ENCODE peak calls at places on chromosomes 1 and 21, in ten cellular contexts. One of them, this sample, is unnamed.

GRCh38 chr1:194361374-194362131 is 1175.1 kb upstream of the B3GALT2 start:
- DNase-seq in mesendoderm: no peak
- DNase-seq in NCI-H345: no peak
- DNase-seq in stimulated activated CD4-positive, alpha-beta T cell treated with anti-CD3 and anti-CD28 coated beads, Interleukin-4, amount 100 ng/mL, for 48 hours: no peak
- DNase-seq in endothelial cell: no peak
- DNase-seq in activated CD8-positive, alpha-beta memory T cell treated with anti-CD3 and anti-CD28 coated beads for 48 hours: no peak
- DNase-seq in H1: no peak
- DNase-seq in heart right ventricle: no peak
- DNase-seq in AML-193: no peak
- DNase-seq in neural crest cell: no peak
- DNase-seq in this sample: no peak

GRCh38 chr1:84344286-84344685 is 42.8 kb downstream of the SAMD13 start:
- DNase-seq in mesendoderm: peak; percentile 10
- DNase-seq in NCI-H345: no peak
- DNase-seq in stimulated activated CD4-positive, alpha-beta T cell treated with anti-CD3 and anti-CD28 coated beads, Interleukin-4, amount 100 ng/mL, for 48 hours: no peak
- DNase-seq in endothelial cell: no peak
- DNase-seq in activated CD8-positive, alpha-beta memory T cell treated with anti-CD3 and anti-CD28 coated beads for 48 hours: no peak
- DNase-seq in H1: no peak
- DNase-seq in heart right ventricle: no peak
- DNase-seq in AML-193: no peak
- DNase-seq in neural crest cell: no peak
- DNase-seq in this sample: no peak

GRCh38 chr1:228487336-228488106 is at the start of gene RNF187:
- DNase-seq in mesendoderm: no peak
- DNase-seq in NCI-H345: no peak
- DNase-seq in stimulated activated CD4-positive, alpha-beta T cell treated with anti-CD3 and anti-CD28 coated beads, Interleukin-4, amount 100 ng/mL, for 48 hours: peak; percentile 22
- DNase-seq in endothelial cell: peak; percentile 92
- DNase-seq in activated CD8-positive, alpha-beta memory T cell treated with anti-CD3 and anti-CD28 coated beads for 48 hours: no peak
- DNase-seq in H1: peak; percentile 95
- DNase-seq in heart right ventricle: peak; percentile 95
- DNase-seq in AML-193: no peak
- DNase-seq in neural crest cell: peak; percentile 92
- DNase-seq in this sample: peak; percentile 48

GRCh38 chr1:186540521-186540920 is 79.6 kb upstream of the PDC start:
- DNase-seq in mesendoderm: no peak
- DNase-seq in NCI-H345: no peak
- DNase-seq in stimulated activated CD4-positive, alpha-beta T cell treated with anti-CD3 and anti-CD28 coated beads, Interleukin-4, amount 100 ng/mL, for 48 hours: no peak
- DNase-seq in endothelial cell: no peak
- DNase-seq in activated CD8-positive, alpha-beta memory T cell treated with anti-CD3 and anti-CD28 coated beads for 48 hours: no peak
- DNase-seq in H1: no peak
- DNase-seq in heart right ventricle: no peak
- DNase-seq in AML-193: no peak
- DNase-seq in neural crest cell: no peak
- DNase-seq in this sample: no peak

GRCh38 chr1:234507626-234508387 is 28.8 kb upstream of the TARBP1 start:
- DNase-seq in mesendoderm: peak; percentile 37
- DNase-seq in NCI-H345: no peak
- DNase-seq in stimulated activated CD4-positive, alpha-beta T cell treated with anti-CD3 and anti-CD28 coated beads, Interleukin-4, amount 100 ng/mL, for 48 hours: no peak
- DNase-seq in endothelial cell: no peak
- DNase-seq in activated CD8-positive, alpha-beta memory T cell treated with anti-CD3 and anti-CD28 coated beads for 48 hours: no peak
- DNase-seq in H1: no peak
- DNase-seq in heart right ventricle: no peak
- DNase-seq in AML-193: no peak
- DNase-seq in neural crest cell: no peak
- DNase-seq in this sample: no peak

GRCh38 chr21:44550807-44551206 is 498 bp downstream of the KRTAP10-2 start:
- DNase-seq in mesendoderm: no peak
- DNase-seq in NCI-H345: no peak
- DNase-seq in stimulated activated CD4-positive, alpha-beta T cell treated with anti-CD3 and anti-CD28 coated beads, Interleukin-4, amount 100 ng/mL, for 48 hours: no peak
- DNase-seq in endothelial cell: no peak
- DNase-seq in activated CD8-positive, alpha-beta memory T cell treated with anti-CD3 and anti-CD28 coated beads for 48 hours: no peak
- DNase-seq in H1: no peak
- DNase-seq in heart right ventricle: no peak
- DNase-seq in AML-193: no peak
- DNase-seq in neural crest cell: no peak
- DNase-seq in this sample: no peak

GRCh38 chr1:175742790-175743459 is 470 bp downstream of the TNR start:
- DNase-seq in mesendoderm: peak; percentile 91
- DNase-seq in NCI-H345: peak; percentile 42
- DNase-seq in stimulated activated CD4-positive, alpha-beta T cell treated with anti-CD3 and anti-CD28 coated beads, Interleukin-4, amount 100 ng/mL, for 48 hours: no peak
- DNase-seq in endothelial cell: peak; percentile 45
- DNase-seq in activated CD8-positive, alpha-beta memory T cell treated with anti-CD3 and anti-CD28 coated beads for 48 hours: no peak
- DNase-seq in H1: peak; percentile 59
- DNase-seq in heart right ventricle: no peak
- DNase-seq in AML-193: peak; percentile 17
- DNase-seq in neural crest cell: peak; percentile 6
- DNase-seq in this sample: no peak

GRCh38 chr21:42221581-42222345 is 2.8 kb downstream of the ABCG1 start:
- DNase-seq in mesendoderm: no peak
- DNase-seq in NCI-H345: no peak
- DNase-seq in stimulated activated CD4-positive, alpha-beta T cell treated with anti-CD3 and anti-CD28 coated beads, Interleukin-4, amount 100 ng/mL, for 48 hours: no peak
- DNase-seq in endothelial cell: peak; percentile 17
- DNase-seq in activated CD8-positive, alpha-beta memory T cell treated with anti-CD3 and anti-CD28 coated beads for 48 hours: no peak
- DNase-seq in H1: no peak
- DNase-seq in heart right ventricle: no peak
- DNase-seq in AML-193: peak; percentile 14
- DNase-seq in neural crest cell: no peak
- DNase-seq in this sample: no peak

GRCh38 chr1:228308085-228308601 is 98.5 kb downstream of the TRIM11 start:
- DNase-seq in mesendoderm: no peak
- DNase-seq in NCI-H345: no peak
- DNase-seq in stimulated activated CD4-positive, alpha-beta T cell treated with anti-CD3 and anti-CD28 coated beads, Interleukin-4, amount 100 ng/mL, for 48 hours: no peak
- DNase-seq in endothelial cell: no peak
- DNase-seq in activated CD8-positive, alpha-beta memory T cell treated with anti-CD3 and anti-CD28 coated beads for 48 hours: no peak
- DNase-seq in H1: no peak
- DNase-seq in heart right ventricle: no peak
- DNase-seq in AML-193: no peak
- DNase-seq in neural crest cell: no peak
- DNase-seq in this sample: no peak

GRCh38 chr21:45146801-45147200 is 72.4 kb downstream of the ADARB1 start:
- DNase-seq in mesendoderm: no peak
- DNase-seq in NCI-H345: no peak
- DNase-seq in stimulated activated CD4-positive, alpha-beta T cell treated with anti-CD3 and anti-CD28 coated beads, Interleukin-4, amount 100 ng/mL, for 48 hours: no peak
- DNase-seq in endothelial cell: no peak
- DNase-seq in activated CD8-positive, alpha-beta memory T cell treated with anti-CD3 and anti-CD28 coated beads for 48 hours: no peak
- DNase-seq in H1: no peak
- DNase-seq in heart right ventricle: no peak
- DNase-seq in AML-193: no peak
- DNase-seq in neural crest cell: no peak
- DNase-seq in this sample: no peak

GRCh38 chr1:20124451-20125057 is 5.2 kb upstream of the PLA2G2D start:
- DNase-seq in mesendoderm: no peak
- DNase-seq in NCI-H345: no peak
- DNase-seq in stimulated activated CD4-positive, alpha-beta T cell treated with anti-CD3 and anti-CD28 coated beads, Interleukin-4, amount 100 ng/mL, for 48 hours: no peak
- DNase-seq in endothelial cell: no peak
- DNase-seq in activated CD8-positive, alpha-beta memory T cell treated with anti-CD3 and anti-CD28 coated beads for 48 hours: no peak
- DNase-seq in H1: no peak
- DNase-seq in heart right ventricle: no peak
- DNase-seq in AML-193: no peak
- DNase-seq in neural crest cell: no peak
- DNase-seq in this sample: no peak

GRCh38 chr1:98817830-98818229 is 156.3 kb downstream of the SNX7 start:
- DNase-seq in mesendoderm: no peak
- DNase-seq in NCI-H345: no peak
- DNase-seq in stimulated activated CD4-positive, alpha-beta T cell treated with anti-CD3 and anti-CD28 coated beads, Interleukin-4, amount 100 ng/mL, for 48 hours: no peak
- DNase-seq in endothelial cell: no peak
- DNase-seq in activated CD8-positive, alpha-beta memory T cell treated with anti-CD3 and anti-CD28 coated beads for 48 hours: no peak
- DNase-seq in H1: no peak
- DNase-seq in heart right ventricle: no peak
- DNase-seq in AML-193: no peak
- DNase-seq in neural crest cell: no peak
- DNase-seq in this sample: no peak

GRCh38 chr1:24903560-24903954 is 26.5 kb downstream of the RUNX3 start:
- DNase-seq in mesendoderm: no peak
- DNase-seq in NCI-H345: no peak
- DNase-seq in stimulated activated CD4-positive, alpha-beta T cell treated with anti-CD3 and anti-CD28 coated beads, Interleukin-4, amount 100 ng/mL, for 48 hours: no peak
- DNase-seq in endothelial cell: no peak
- DNase-seq in activated CD8-positive, alpha-beta memory T cell treated with anti-CD3 and anti-CD28 coated beads for 48 hours: no peak
- DNase-seq in H1: peak; percentile 36
- DNase-seq in heart right ventricle: no peak
- DNase-seq in AML-193: no peak
- DNase-seq in neural crest cell: no peak
- DNase-seq in this sample: no peak

GRCh38 chr1:79808816-79809475 is 802.4 kb upstream of the ADGRL4 start:
- DNase-seq in mesendoderm: no peak
- DNase-seq in NCI-H345: no peak
- DNase-seq in stimulated activated CD4-positive, alpha-beta T cell treated with anti-CD3 and anti-CD28 coated beads, Interleukin-4, amount 100 ng/mL, for 48 hours: no peak
- DNase-seq in endothelial cell: no peak
- DNase-seq in activated CD8-positive, alpha-beta memory T cell treated with anti-CD3 and anti-CD28 coated beads for 48 hours: no peak
- DNase-seq in H1: no peak
- DNase-seq in heart right ventricle: no peak
- DNase-seq in AML-193: no peak
- DNase-seq in neural crest cell: no peak
- DNase-seq in this sample: no peak

GRCh38 chr1:232844791-232845190 is 39.6 kb downstream of the MAP10 start:
- DNase-seq in mesendoderm: no peak
- DNase-seq in NCI-H345: no peak
- DNase-seq in stimulated activated CD4-positive, alpha-beta T cell treated with anti-CD3 and anti-CD28 coated beads, Interleukin-4, amount 100 ng/mL, for 48 hours: no peak
- DNase-seq in endothelial cell: no peak
- DNase-seq in activated CD8-positive, alpha-beta memory T cell treated with anti-CD3 and anti-CD28 coated beads for 48 hours: no peak
- DNase-seq in H1: no peak
- DNase-seq in heart right ventricle: no peak
- DNase-seq in AML-193: no peak
- DNase-seq in neural crest cell: no peak
- DNase-seq in this sample: no peak

GRCh38 chr21:45036630-45037029 is 37.8 kb upstream of the ADARB1 start:
- DNase-seq in mesendoderm: no peak
- DNase-seq in NCI-H345: no peak
- DNase-seq in stimulated activated CD4-positive, alpha-beta T cell treated with anti-CD3 and anti-CD28 coated beads, Interleukin-4, amount 100 ng/mL, for 48 hours: no peak
- DNase-seq in endothelial cell: no peak
- DNase-seq in activated CD8-positive, alpha-beta memory T cell treated with anti-CD3 and anti-CD28 coated beads for 48 hours: no peak
- DNase-seq in H1: no peak
- DNase-seq in heart right ventricle: no peak
- DNase-seq in AML-193: no peak
- DNase-seq in neural crest cell: no peak
- DNase-seq in this sample: no peak

GRCh38 chr1:1196431-1197187 is 9.8 kb downstream of the TNFRSF18 start:
- DNase-seq in mesendoderm: no peak
- DNase-seq in NCI-H345: no peak
- DNase-seq in stimulated activated CD4-positive, alpha-beta T cell treated with anti-CD3 and anti-CD28 coated beads, Interleukin-4, amount 100 ng/mL, for 48 hours: no peak
- DNase-seq in endothelial cell: peak; percentile 5
- DNase-seq in activated CD8-positive, alpha-beta memory T cell treated with anti-CD3 and anti-CD28 coated beads for 48 hours: no peak
- DNase-seq in H1: no peak
- DNase-seq in heart right ventricle: peak; percentile 5
- DNase-seq in AML-193: no peak
- DNase-seq in neural crest cell: no peak
- DNase-seq in this sample: no peak

GRCh38 chr1:23354260-23354659 is 10.2 kb upstream of the HNRNPR start:
- DNase-seq in mesendoderm: no peak
- DNase-seq in NCI-H345: no peak
- DNase-seq in stimulated activated CD4-positive, alpha-beta T cell treated with anti-CD3 and anti-CD28 coated beads, Interleukin-4, amount 100 ng/mL, for 48 hours: no peak
- DNase-seq in endothelial cell: no peak
- DNase-seq in activated CD8-positive, alpha-beta memory T cell treated with anti-CD3 and anti-CD28 coated beads for 48 hours: no peak
- DNase-seq in H1: no peak
- DNase-seq in heart right ventricle: no peak
- DNase-seq in AML-193: no peak
- DNase-seq in neural crest cell: no peak
- DNase-seq in this sample: no peak

GRCh38 chr1:46522184-46522968 is 29.1 kb downstream of the KNCN start:
- DNase-seq in mesendoderm: no peak
- DNase-seq in NCI-H345: no peak
- DNase-seq in stimulated activated CD4-positive, alpha-beta T cell treated with anti-CD3 and anti-CD28 coated beads, Interleukin-4, amount 100 ng/mL, for 48 hours: peak; percentile 21
- DNase-seq in endothelial cell: no peak
- DNase-seq in activated CD8-positive, alpha-beta memory T cell treated with anti-CD3 and anti-CD28 coated beads for 48 hours: no peak
- DNase-seq in H1: peak; percentile 45
- DNase-seq in heart right ventricle: no peak
- DNase-seq in AML-193: peak; percentile 87
- DNase-seq in neural crest cell: no peak
- DNase-seq in this sample: no peak

This sample was measured in NCI-H2171.